ENCODE peak calls at places on chromosomes 1 and 21, in five cellular contexts. E is NB4, R is tibial artery, Q is fibroblast of the aortic adventitia, P is choroid plexus epithelial cell. Y is an unnamed sample.

GRCh38 chr1:27574871-27575831 is 28.8 kb downstream of the AHDC1 start:
- DNase-seq in R (peak; percentile 93), E (no peak), Q (peak; percentile 81), P (peak; percentile 87), Y (peak; percentile 71)

GRCh38 chr1:183711691-183712401 is 58.7 kb upstream of the APOBEC4 start:
- DNase-seq in E (no peak), R (no peak), P (peak; percentile 69), Q (peak; percentile 78), Y (no peak)

GRCh38 chr21:20646431-20646830 is 351.8 kb upstream of the NCAM2 start:
- DNase-seq in E (no peak), R (no peak), Q (no peak), P (no peak), Y (no peak)

GRCh38 chr1:203142124-203142523 is 14.6 kb downstream of the ADORA1 start:
- DNase-seq in P (no peak), E (no peak), Q (no peak), R (no peak), Y (no peak)

GRCh38 chr1:223269006-223269405 is 95.0 kb downstream of the SUSD4 start:
- DNase-seq in P (no peak), Q (no peak), E (no peak), R (no peak), Y (no peak)

GRCh38 chr1:246608616-246609376 is 42.5 kb downstream of the CNST start:
- DNase-seq in Q (peak; percentile 83), E (peak; percentile 87), R (no peak), P (peak; percentile 97), Y (peak; percentile 99)

GRCh38 chr1:32786856-32787255 is 30.3 kb downstream of the YARS1 start:
- DNase-seq in R (no peak), Q (peak; percentile 44), E (peak; percentile 26), P (peak; percentile 61), Y (no peak)

GRCh38 chr21:36564647-36565046 is 84.7 kb upstream of the CLDN14 start:
- DNase-seq in E (no peak), P (no peak), Q (no peak), R (peak; percentile 5), Y (no peak)

GRCh38 chr21:37071561-37072238 is 1.2 kb downstream of the PIGP start:
- DNase-seq in Q (peak; percentile 84), R (peak; percentile 89), E (peak; percentile 44), P (peak; percentile 78), Y (peak; percentile 77)

GRCh38 chr21:44880762-44881585 is 7.5 kb upstream of the PTTG1IP start:
- DNase-seq in P (peak; percentile 67), Q (peak; percentile 53), E (peak; percentile 94), R (no peak), Y (peak; percentile 18)

DNA sequence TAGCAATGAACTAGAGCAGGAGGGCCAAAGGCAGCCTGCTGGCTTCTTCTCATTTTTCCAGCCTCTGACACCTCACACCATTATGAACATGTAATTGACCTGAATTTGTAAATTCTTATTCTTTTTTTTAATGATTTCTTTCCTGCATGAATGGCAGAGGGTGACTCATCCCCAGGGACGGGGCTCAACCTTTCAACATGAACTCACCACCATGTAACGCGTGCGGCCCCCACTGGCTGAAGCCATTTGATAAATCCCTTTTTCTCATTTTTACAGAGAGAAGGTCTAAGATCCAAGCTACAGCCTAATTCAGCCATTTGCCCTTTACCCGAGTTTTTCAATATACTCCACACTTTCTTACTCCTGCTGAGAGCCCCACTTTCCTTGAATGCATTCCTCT is 9.3 kb upstream of the ETS2 start:
- DNase-seq in Q (no peak), E (peak; percentile 51), P (peak; percentile 79), R (no peak), Y (peak; percentile 78)
- TF ChIP-seq CTCF in Q (no peak), E (no peak), P (peak; percentile 57), R (no peak), Y (peak; percentile 29)

DNA sequence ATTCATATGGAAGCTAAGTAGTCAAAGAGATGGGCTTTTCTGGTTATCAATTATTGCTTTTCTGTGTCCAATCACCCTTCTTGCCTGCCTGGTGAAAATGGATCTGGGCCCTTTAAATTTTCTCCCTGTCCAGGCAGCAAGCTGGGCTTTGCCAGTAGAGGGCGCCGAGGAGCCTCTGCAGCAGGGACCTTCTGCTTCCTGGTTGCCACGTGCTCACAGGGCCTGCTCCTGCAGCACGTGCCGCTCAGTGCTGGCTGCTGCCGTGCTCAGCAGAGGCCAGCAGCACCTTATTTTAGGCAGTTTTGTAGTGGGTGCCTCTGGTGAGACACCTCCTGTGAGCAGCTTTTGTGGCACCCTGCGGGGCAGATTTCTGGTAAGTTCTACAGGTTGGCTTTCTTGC is 4.0 kb downstream of the ACTL8 start:
- DNase-seq in R (no peak), P (no peak), E (peak; percentile 45), Q (no peak), Y (no peak)
- TF ChIP-seq CTCF in R (no peak), P (peak; percentile 34), E (peak; percentile 49), Q (peak; percentile 17), Y (no peak)

DNA sequence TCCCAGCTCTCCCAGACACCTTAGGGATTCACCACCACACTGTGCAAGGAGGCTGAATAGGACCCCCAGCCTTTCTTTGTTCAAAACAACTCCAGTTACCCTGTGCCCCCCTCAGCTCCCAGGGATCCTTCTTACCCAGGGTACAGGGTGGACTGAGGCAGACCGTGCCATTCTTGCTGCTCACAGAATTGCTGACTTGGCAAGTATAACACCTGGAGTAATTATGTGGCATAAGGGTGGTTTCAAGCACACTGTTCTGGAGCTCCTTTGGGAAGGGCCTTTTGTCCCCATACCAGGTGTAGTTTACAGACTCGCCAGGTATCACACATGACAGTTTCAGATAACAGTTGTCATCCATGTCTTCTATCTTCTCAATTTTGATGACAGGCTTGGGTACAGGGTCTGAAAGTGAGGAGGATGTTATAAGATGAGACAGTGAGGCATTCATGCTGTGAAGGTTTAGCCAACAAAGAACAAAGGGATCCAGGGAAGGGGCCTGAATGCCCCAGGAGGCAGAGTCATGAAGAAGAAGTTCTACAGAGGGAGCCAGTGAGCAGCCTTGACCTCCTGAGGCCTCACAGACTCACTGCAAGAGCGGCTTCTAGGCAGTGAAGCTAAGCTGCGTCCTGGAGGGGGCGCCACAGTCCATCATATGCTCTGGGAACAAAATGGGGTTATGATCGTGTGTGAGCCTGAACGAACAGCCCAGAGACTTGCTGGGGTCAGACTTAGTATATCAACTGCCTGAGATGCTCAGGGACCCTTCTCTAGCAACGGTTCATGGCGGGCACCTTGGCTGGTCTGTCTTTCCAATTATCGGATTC is 30.3 kb downstream of the CD48 start:
- DNase-seq in P (peak; percentile 59), Q (peak; percentile 40), R (peak; percentile 76), E (peak; percentile 93), Y (peak; percentile 85)
- TF ChIP-seq CTCF in P (peak; percentile 60), Q (peak; percentile 42), R (peak; percentile 22), E (peak; percentile 97), Y (peak; percentile 84)

GRCh38 chr1:1399187-1399869 is at the start of gene CCNL2:
- DNase-seq in Q (peak; percentile 98), R (peak; percentile 99), E (peak; percentile 99), P (peak; percentile 99), Y (peak; percentile 97)
- TF ChIP-seq CTCF in Q (peak; percentile 72), R (peak; percentile 62), E (peak; percentile 11), P (peak; percentile 53), Y (peak; percentile 46)

GRCh38 chr1:43143441-43143888 is 28.6 kb downstream of the EBNA1BP2 start:
- DNase-seq in P (peak; percentile 20), R (no peak), Q (no peak), E (peak; percentile 34), Y (peak; percentile 34)
- TF ChIP-seq CTCF in P (peak; percentile 43), R (no peak), Q (no peak), E (peak; percentile 33), Y (peak; percentile 12)

GRCh38 chr1:48560577-48560976 is 88.6 kb upstream of the SPATA6 start:
- DNase-seq in P (no peak), E (no peak), Q (no peak), R (no peak), Y (no peak)
- TF ChIP-seq CTCF in P (no peak), E (no peak), Q (no peak), R (no peak), Y (no peak)

Y was measured in MCF 10A.